ENCODE peak calls at places on chromosomes 6 and 20, in four cellular contexts. G is CD8-positive, alpha-beta T cell; K is endodermal cell; I is CD8-positive, alpha-beta memory T cell. F is an unnamed sample. For H3K4me1, the result is how much of the 10 kb centered on the place peaks cover.

GRCh38 chr6:165308926-165309731 is at the start of gene C6orf118:
- DNase-seq in I (no peak), G (no peak), K (peak), F (peak)

GRCh38 chr20:38987777-38988176 is 25.6 kb downstream of the DHX35 start:
- DNase-seq in G (no peak), K (no peak), I (no peak), F (no peak)

GRCh38 chr20:2405693-2406065 is 25.0 kb downstream of the TGM6 start:
- DNase-seq in G (no peak), K (no peak), I (no peak), F (peak)

GRCh38 chr20:46308258-46309157 is at the start of gene CDH22:
- DNase-seq in K (peak), G (no peak), I (peak), F (peak)

GRCh38 chr6:4369616-4370015 is 234.2 kb upstream of the ECI2 start:
- DNase-seq in K (peak), G (no peak), I (no peak), F (peak)

GRCh38 chr6:85552652-85553051 is 41.0 kb downstream of the SNX14 start:
- DNase-seq in K (no peak), G (no peak), I (no peak), F (peak)

GRCh38 chr6:122623279-122623678 is 13.1 kb downstream of the PKIB start:
- DNase-seq in G (no peak), I (no peak), K (no peak), F (no peak)

GRCh38 chr6:47059216-47059885 is 17.2 kb upstream of the ADGRF1 start:
- DNase-seq in K (no peak), I (no peak), G (no peak), F (no peak)

GRCh38 chr6:55836481-55836880 is 38.9 kb downstream of the BMP5 start:
- DNase-seq in K (no peak), I (no peak), G (no peak), F (no peak)

GRCh38 chr6:112033824-112034223 is 20.1 kb upstream of the CCN6 start:
- DNase-seq in K (no peak), I (no peak), G (no peak), F (no peak)

GRCh38 chr20:22370137-22370536 is 214.2 kb downstream of the FOXA2 start:
- DNase-seq in G (no peak), I (no peak), K (no peak), F (no peak)

GRCh38 chr6:164412566-164412965 is 896.8 kb downstream of the C6orf118 start:
- DNase-seq in K (no peak), I (no peak), G (no peak), F (no peak)

GRCh38 chr6:114581293-114581692 is 238.5 kb upstream of the HS3ST5 start:
- DNase-seq in G (no peak), K (no peak), I (no peak), F (peak)

GRCh38 chr6:153043719-153044118 is 41.2 kb upstream of the MTRF1L start:
- DNase-seq in I (no peak), G (no peak), K (no peak), F (peak)

GRCh38 chr6:28751963-28752350 is 171.8 kb downstream of the TRIM27 start:
- DNase-seq in G (no peak), I (no peak), K (no peak), F (no peak)

GRCh38 chr20:17161661-17162410 is 65.0 kb upstream of the PCSK2 start:
- DNase-seq in G (no peak), I (no peak), K (no peak), F (no peak)

GRCh38 chr6:44253307-44254101 is 3.8 kb downstream of the SLC35B2 start:
- DNase-seq in I (peak), K (peak), G (no peak), F (peak)

GRCh38 chr20:20322912-20323311 is 45.0 kb upstream of the INSM1 start:
- DNase-seq in K (no peak), I (no peak), G (no peak), F (no peak)

GRCh38 chr6:7145269-7146078 is 37.7 kb downstream of the RREB1 start:
- DNase-seq in I (no peak), G (no peak), K (peak), F (no peak)

GRCh38 chr6:16582437-16583150 is 178.7 kb downstream of the ATXN1 start:
- DNase-seq in I (no peak), G (no peak), K (no peak), F (no peak)

GRCh38 chr20:2206957-2207769 is 88.6 kb upstream of the TGM3 start:
- DNase-seq in K (peak), G (peak), I (peak), F (no peak)

GRCh38 chr6:132179955-132180354 is 221.3 kb downstream of the MOXD1 start:
- DNase-seq in K (no peak), I (no peak), G (no peak), F (no peak)

DNA sequence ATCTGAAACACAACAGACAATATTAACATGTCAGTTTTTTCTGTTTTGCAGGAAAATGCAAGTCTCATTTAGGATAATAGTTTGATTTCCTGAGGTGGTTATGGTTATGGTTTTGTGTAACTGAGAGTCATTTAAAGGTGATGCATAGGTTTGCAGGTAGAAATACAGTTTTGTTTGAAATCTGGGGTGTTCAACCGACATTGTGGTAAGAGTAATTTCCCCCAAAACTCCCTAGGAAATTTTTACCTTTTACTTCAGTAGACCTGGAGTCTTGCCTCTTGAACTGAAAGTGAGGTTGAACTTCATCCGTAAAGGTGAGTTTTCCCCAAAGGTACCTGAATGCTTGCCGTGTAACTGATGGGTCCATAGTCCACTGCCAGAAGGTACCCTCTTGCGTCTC is 71.4 kb downstream of the JARID2 start:
- DNase-seq in K (no peak), I (no peak), G (no peak), F (no peak)
- H3K4me1 ChIP-seq in K (under half), I (under half), G (half or more), F (under half)

GRCh38 chr6:150624199-150624598 is 24.5 kb downstream of the PLEKHG1 start:
- DNase-seq in I (no peak), G (no peak), K (no peak), F (no peak)
- H3K4me3 ChIP-seq in I (no peak), G (no peak), K (no peak), F (no peak)

DNA sequence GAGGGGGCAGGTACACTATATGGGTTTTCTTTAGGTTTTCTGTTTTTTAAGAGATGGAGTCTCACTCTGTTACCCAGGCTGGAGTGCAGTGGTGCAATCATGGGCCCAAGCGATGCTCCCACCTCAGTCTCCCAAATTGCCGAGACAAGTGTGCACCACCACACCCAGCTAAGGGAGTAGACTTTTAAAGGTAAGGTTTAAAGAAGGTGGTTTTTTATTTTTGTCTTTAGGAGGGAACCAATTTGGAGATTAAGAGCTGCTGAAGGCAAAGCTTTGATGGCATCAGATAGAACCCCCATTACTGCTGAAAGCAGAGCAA is 7.9 kb downstream of the SRSF6 start:
- DNase-seq in I (no peak), G (no peak), K (no peak), F (no peak)
- H3K27ac ChIP-seq in I (no peak), G (no peak), K (no peak), F (no peak)

GRCh38 chr6:167744681-167745659 is 81.7 kb upstream of the AFDN start:
- DNase-seq in K (peak), G (no peak), I (no peak), F (no peak)
- H3K4me1 ChIP-seq in K (under half), G (under half), I (under half), F (under half)

DNA sequence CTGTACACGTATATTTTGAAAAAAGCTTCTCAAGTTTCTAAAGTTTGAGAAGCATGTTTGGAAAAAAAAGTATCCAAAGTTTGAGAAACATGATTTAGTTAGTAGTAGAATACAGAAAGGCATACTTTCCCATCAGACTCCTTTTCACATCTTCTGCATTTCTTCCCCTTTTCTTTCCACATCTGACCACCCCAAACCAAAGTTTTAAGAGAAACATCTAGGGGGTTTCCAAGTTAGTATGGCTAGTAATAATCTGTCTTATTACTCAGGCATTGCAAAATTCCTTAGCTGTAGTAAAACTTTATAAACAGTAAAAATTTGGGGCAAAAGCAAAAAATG is 63.0 kb upstream of the IL20RA start:
- DNase-seq in G (no peak), I (no peak), K (no peak), F (no peak)
- H3K4me3 ChIP-seq in G (no peak), I (no peak), K (peak), F (no peak)

GRCh38 chr6:158762787-158763439 is 56.3 kb downstream of the EZR start:
- DNase-seq in K (peak), G (no peak), I (no peak), F (no peak)

GRCh38 chr6:158759966-158760617 is 59.1 kb downstream of the EZR start:
- DNase-seq in K (peak), I (no peak), G (no peak), F (no peak)

GRCh38 chr6:158761746-158762145 is 57.4 kb downstream of the EZR start:
- DNase-seq in I (no peak), G (no peak), K (peak), F (no peak)

GRCh38 chr6:158758941-158759479 is 60.2 kb downstream of the EZR start:
- DNase-seq in G (no peak), I (no peak), K (peak), F (no peak)

GRCh38 chr6:158760618-158761250 is 58.4 kb downstream of the EZR start:
- DNase-seq in G (no peak), I (no peak), K (peak), F (no peak)
- H3K27ac ChIP-seq in G (no peak), I (no peak), K (no peak), F (no peak)

DNA sequence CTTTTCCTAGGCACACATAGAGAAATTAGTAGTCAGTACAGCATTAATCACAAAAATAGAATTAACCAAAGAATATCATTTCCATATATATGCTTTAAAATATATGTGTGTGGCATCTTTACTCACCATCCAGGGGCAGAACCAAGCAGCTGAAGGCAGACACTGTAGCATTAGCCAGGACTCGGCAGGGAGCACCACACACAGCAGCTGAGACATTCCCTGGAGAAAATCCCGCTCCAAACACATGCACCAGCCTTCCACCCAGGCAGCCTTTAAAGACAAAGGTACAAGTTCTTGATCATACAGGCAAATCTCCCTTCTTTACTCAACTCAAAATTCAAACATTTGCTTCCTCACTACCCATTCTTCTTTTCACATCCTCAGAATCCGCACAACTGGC is 64.7 kb downstream of the PKHD1 start:
- DNase-seq in K (no peak), I (no peak), G (no peak), F (peak)
- H3K4me1 ChIP-seq in K (under half), I (under half), G (under half), F (under half)

GRCh38 chr20:34706912-34707784 is 3.0 kb downstream of the TP53INP2 start:
- DNase-seq in I (no peak), G (no peak), K (no peak), F (no peak)

GRCh38 chr20:34705008-34705382 is 851 bp downstream of the TP53INP2 start:
- DNase-seq in I (no peak), G (no peak), K (no peak), F (no peak)

GRCh38 chr20:34705383-34706021 is 1.4 kb downstream of the TP53INP2 start:
- DNase-seq in I (no peak), G (no peak), K (peak), F (peak)

GRCh38 chr20:34704177-34705007 is at the start of gene TP53INP2:
- DNase-seq in K (peak), I (peak), G (peak), F (peak)

GRCh38 chr20:34706022-34706875 is 2.1 kb downstream of the TP53INP2 start:
- DNase-seq in G (no peak), I (no peak), K (no peak), F (no peak)
- H3K4me3 ChIP-seq in G (no peak), I (no peak), K (no peak), F (no peak)

DNA sequence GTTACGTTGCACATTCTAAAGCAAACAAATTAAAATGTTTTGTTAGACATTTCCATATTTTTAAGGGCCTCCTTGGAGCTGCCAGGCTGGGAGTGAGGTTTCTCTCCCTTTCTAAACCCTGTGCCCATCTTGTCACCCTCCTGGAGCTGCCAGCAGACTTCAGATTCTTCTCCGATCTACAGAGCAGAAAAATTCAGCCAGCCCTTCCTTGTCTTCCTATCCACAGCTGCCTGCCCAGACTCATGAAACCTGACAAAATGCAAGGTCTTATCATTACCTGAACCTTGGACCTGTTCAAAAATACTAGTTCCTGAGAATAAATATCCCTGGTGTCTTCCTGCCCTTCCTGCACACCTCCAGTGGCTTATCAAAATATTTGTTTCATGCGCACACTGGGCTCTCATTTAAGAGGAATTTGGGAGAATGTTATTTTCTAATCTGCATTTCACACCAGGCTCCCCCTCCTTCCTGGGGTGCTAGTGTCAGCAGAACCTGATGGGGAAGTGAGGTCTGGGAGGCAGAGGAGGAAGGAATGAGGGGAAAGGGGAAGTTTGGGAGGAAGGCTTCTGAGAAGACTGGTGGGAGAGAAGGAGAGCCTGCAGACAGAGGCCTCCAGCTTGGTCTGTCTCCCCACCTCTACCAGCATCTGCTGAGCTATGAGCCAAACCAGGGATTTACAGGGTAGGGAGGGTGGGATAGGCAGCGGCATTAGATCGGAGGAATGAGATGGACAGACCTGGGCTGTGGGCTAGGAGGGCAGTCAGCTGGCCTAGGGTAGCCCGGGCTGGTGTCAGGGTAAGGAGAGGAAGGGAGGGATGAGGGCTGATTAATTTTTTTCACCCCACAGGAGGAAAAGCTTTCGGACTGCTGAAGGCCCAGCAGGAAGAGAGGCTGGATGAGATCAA is at the start of gene AIF1:
- DNase-seq in I (no peak), K (no peak), G (no peak), F (no peak)
- H3K27ac ChIP-seq in I (peak), K (no peak), G (peak), F (no peak)

GRCh38 chr6:41757268-41757667 is 10.1 kb upstream of the PGC start:
- DNase-seq in K (no peak), I (no peak), G (no peak), F (peak)

GRCh38 chr6:41756354-41756753 is 9.2 kb upstream of the PGC start:
- DNase-seq in K (no peak), G (no peak), I (no peak), F (no peak)

GRCh38 chr6:41759106-41759904 is 12.1 kb upstream of the PGC start:
- DNase-seq in K (no peak), G (no peak), I (no peak), F (no peak)

GRCh38 chr6:41758641-41759035 is 11.4 kb upstream of the PGC start:
- DNase-seq in K (no peak), G (no peak), I (no peak), F (no peak)

DNA sequence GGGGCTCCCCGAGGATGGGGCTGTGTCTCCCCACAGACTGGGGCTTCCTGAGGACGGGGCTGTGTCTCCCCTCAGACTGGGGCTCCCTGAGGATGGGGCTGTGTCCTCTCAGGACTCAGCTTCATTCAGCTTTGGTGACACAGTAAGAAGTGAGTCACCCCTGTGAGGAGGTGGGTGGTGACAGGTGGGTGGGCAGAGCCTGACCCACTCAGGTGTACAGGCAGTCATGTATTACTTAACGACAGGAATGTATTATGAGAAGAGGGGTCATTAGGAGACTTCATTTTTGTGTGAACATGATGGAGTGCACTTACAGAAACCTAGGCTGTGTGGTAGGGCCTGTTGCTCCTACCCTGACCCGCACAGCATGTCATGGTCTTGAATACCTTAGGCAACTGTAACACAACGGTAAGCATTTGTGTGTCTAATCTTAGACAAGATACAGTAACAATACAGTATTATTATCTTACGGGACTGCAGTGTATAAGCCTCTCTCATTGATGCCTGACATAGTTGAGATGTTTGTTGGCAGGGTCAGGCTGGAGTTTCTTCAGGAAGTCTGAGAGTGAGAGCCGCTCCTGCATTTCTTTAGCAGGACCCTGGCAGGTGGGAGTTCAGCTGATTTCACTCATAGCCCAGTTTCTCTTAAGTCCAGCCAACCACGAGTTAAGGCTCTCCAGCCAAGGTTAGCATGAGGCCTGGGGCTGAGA is 10.9 kb upstream of the PGC start:
- DNase-seq in I (no peak), G (no peak), K (no peak), F (no peak)
- H3K4me1 ChIP-seq in I (under half), G (under half), K (under half), F (under half)

F was measured in SJCRH30.